ENCODE peak calls at places on chromosomes 6 and 20, in five cellular contexts. L is mesendoderm, I is fibroblast of gingiva, C is T-cell, W is uterus. Z is an unnamed sample.
A peak's percentile ranks its signal among the peaks of the same experiment; 100 is the strongest.

GRCh38 chr20:46117704-46118467 is at the start of gene CD40:
- DNase-seq in W (peak; percentile 91), L (peak; percentile 95), C (peak; percentile 75), I (peak; percentile 83), Z (no peak)

GRCh38 chr6:161010418-161010817 is 18.8 kb downstream of the MAP3K4 start:
- DNase-seq in W (no peak), I (peak; percentile 12), L (no peak), C (no peak), Z (no peak)

GRCh38 chr20:51800769-51801219 is 1.5 kb downstream of the SALL4 start:
- DNase-seq in W (no peak), I (no peak), C (no peak), L (peak; percentile 81), Z (no peak)

GRCh38 chr6:136927313-136927712 is 5.2 kb downstream of the SLC35D3 start:
- DNase-seq in C (no peak), L (peak; percentile 72), W (no peak), I (no peak), Z (no peak)

GRCh38 chr6:78192057-78192456 is 539.2 kb downstream of the MEI4 start:
- DNase-seq in C (no peak), I (no peak), L (peak; percentile 30), W (no peak), Z (no peak)

GRCh38 chr20:37915800-37916570 is 13.1 kb downstream of the VSTM2L start:
- DNase-seq in L (peak; percentile 84), W (peak; percentile 53), C (no peak), I (no peak), Z (no peak)

GRCh38 chr20:42483694-42484303 is 705.9 kb downstream of the PTPRT start:
- DNase-seq in L (peak; percentile 86), C (no peak), W (no peak), I (no peak), Z (no peak)

GRCh38 chr20:38143646-38144554 is 21.2 kb downstream of the TGM2 start:
- DNase-seq in I (peak; percentile 56), W (peak; percentile 62), C (no peak), L (no peak), Z (no peak)

GRCh38 chr6:22146581-22147468 is 150.0 kb downstream of the PRL start:
- DNase-seq in L (no peak), C (no peak), I (no peak), W (no peak), Z (no peak)

GRCh38 chr6:3804981-3805380 is 44.2 kb upstream of the FAM50B start:
- DNase-seq in L (no peak), C (no peak), W (no peak), I (no peak), Z (no peak)

GRCh38 chr20:46994341-46994740 is 99.7 kb downstream of the EYA2 start:
- DNase-seq in I (no peak), C (no peak), W (no peak), L (no peak), Z (no peak)

GRCh38 chr20:49583669-49584417 is 15.9 kb upstream of the PTGIS start:
- DNase-seq in L (no peak), I (peak; percentile 71), W (peak; percentile 93), C (no peak), Z (peak; percentile 50)

GRCh38 chr20:64113444-64113775 is 6.0 kb upstream of the NPBWR2 start:
- DNase-seq in L (no peak), W (no peak), I (no peak), C (no peak), Z (no peak)

GRCh38 chr6:154736613-154737259 is 3.5 kb downstream of the SCAF8 start:
- DNase-seq in I (no peak), W (no peak), L (no peak), C (no peak), Z (peak; percentile 16)

GRCh38 chr6:51902261-51902764 is 185.1 kb downstream of the PKHD1 start:
- DNase-seq in L (no peak), I (no peak), C (no peak), W (no peak), Z (no peak)

GRCh38 chr6:136550045-136550329 is 235 bp downstream of the MAP7 start:
- DNase-seq in I (no peak), L (no peak), C (no peak), W (no peak), Z (no peak)

GRCh38 chr6:35713426-35713825 is 23.4 kb upstream of the ARMC12 start:
- DNase-seq in I (no peak), L (no peak), W (no peak), C (no peak), Z (no peak)

GRCh38 chr20:54345301-54345724 is 130.1 kb upstream of the DOK5 start:
- DNase-seq in I (peak; percentile 83), L (no peak), C (no peak), W (no peak), Z (no peak)

GRCh38 chr6:44800171-44800671 is 412.7 kb downstream of the CDC5L start:
- DNase-seq in I (peak; percentile 34), C (no peak), W (no peak), L (peak; percentile 57), Z (no peak)

GRCh38 chr6:332671-333070 is 40.4 kb downstream of the DUSP22 start:
- DNase-seq in I (peak; percentile 36), W (peak; percentile 50), L (no peak), C (no peak), Z (no peak)